ENCODE peak calls at places on chromosomes 13 and 19, in six cellular contexts. X is heart left ventricle, M is breast epithelium, Q is tibial nerve, R is Peyer's patch, C is H1. D is an unnamed sample.

GRCh38 chr13:78608254-78608704 is 4.9 kb upstream of the POU4F1 start:
- DNase-seq in X (no peak), M (no peak), Q (no peak), R (no peak), C (no peak), D (no peak)

GRCh38 chr19:3699071-3699740 is 1.1 kb downstream of the PIP5K1C start:
- DNase-seq in X (peak), M (no peak), Q (peak), R (no peak), C (no peak), D (peak)

GRCh38 chr13:32587774-32588165 is 1.5 kb downstream of the PDS5B start:
- DNase-seq in X (no peak), M (no peak), Q (no peak), R (no peak), C (no peak), D (peak)

GRCh38 chr19:7833225-7834156 is 3.5 kb downstream of the EVI5L start:
- DNase-seq in X (peak), M (no peak), Q (peak), R (peak), C (no peak), D (peak)

GRCh38 chr19:12064266-12065099 is at the start of gene ZNF844:
- DNase-seq in X (peak), M (peak), Q (peak), R (peak), C (peak), D (peak)

GRCh38 chr13:114019367-114019766 is 45.5 kb upstream of the C13orf46 start:
- DNase-seq in X (no peak), M (no peak), Q (no peak), R (no peak), C (no peak), D (no peak)

GRCh38 chr19:28130066-28130511 is 1082.9 kb downstream of the UQCRFS1 start:
- DNase-seq in X (no peak), M (no peak), Q (no peak), R (no peak), C (no peak), D (no peak)

GRCh38 chr19:29505034-29505824 is 20.6 kb upstream of the VSTM2B start:
- DNase-seq in X (no peak), M (no peak), Q (no peak), R (no peak), C (no peak), D (no peak)

GRCh38 chr19:19034204-19034624 is 811 bp downstream of the ARMC6 start:
- DNase-seq in X (no peak), M (no peak), Q (no peak), R (peak), C (peak), D (peak)

GRCh38 chr13:69243366-69243765 is 864.3 kb upstream of the ATXN8OS start:
- DNase-seq in X (no peak), M (no peak), Q (no peak), R (no peak), C (no peak), D (no peak)

GRCh38 chr13:89568746-89569145 is 1778.7 kb upstream of the MIR17HG start:
- DNase-seq in X (no peak), M (no peak), Q (no peak), R (no peak), C (no peak), D (no peak)

GRCh38 chr13:104571161-104571889 is 1505.1 kb upstream of the SLC10A2 start:
- DNase-seq in X (peak), M (no peak), Q (peak), R (no peak), C (peak), D (peak)

GRCh38 chr13:43360911-43361605 is 337.7 kb downstream of the DNAJC15 start:
- DNase-seq in X (no peak), M (no peak), Q (no peak), R (no peak), C (no peak), D (peak)

GRCh38 chr13:76754414-76754813 is 131.8 kb downstream of the KCTD12 start:
- DNase-seq in X (peak), M (no peak), Q (no peak), R (no peak), C (no peak), D (peak)

GRCh38 chr13:103350147-103350546 is 283.9 kb upstream of the SLC10A2 start:
- DNase-seq in X (no peak), M (no peak), Q (no peak), R (no peak), C (no peak), D (no peak)

GRCh38 chr13:52644108-52644507 is 1.9 kb downstream of the HNRNPA1L2 start:
- DNase-seq in X (no peak), M (no peak), Q (no peak), R (no peak), C (no peak), D (peak)

GRCh38 chr13:110705826-110706569 is at the start of gene CARS2:
- DNase-seq in X (peak), M (peak), Q (peak), R (peak), C (peak), D (peak)

GRCh38 chr13:113879506-113880360 is 15.9 kb upstream of the GAS6 start:
- DNase-seq in X (no peak), M (no peak), Q (no peak), R (no peak), C (no peak), D (no peak)

DNA sequence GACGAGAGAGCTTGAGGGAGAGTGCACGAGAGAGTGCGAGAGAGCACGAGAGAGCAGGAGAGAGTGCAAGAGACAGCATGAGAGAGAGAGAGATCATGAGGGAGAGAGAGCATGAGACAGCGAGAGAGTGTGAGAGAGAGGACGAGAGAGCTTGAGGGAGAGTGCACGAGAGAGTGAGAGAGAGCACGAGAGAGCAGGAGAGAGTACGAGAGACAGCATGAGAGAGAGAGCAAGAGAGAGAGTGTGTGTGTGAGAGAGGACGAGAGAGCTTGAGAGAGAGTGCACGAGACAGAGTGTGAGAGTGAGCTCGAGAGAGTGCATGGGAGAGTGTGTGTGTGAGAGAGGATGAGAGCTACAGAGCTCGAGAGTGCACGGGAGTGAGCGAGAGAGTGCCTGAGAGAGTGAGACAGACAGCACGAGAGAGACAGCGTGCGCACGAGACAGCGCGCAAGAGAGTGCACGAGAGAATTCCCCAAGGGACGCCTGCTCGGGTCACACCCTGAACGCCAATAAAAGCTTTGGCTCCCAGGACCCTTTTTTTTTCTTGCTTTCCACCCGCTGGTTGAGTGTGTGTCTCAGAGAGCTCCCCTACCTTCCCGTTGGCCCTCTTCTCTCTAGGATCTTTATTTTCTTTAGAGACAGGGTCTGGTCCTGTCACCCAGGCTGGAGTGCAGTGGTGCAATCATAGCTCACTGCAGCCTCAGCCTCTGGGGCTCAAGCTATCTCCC is 3.7 kb downstream of the CD70 start:
- DNase-seq in X (no peak), M (no peak), Q (no peak), R (no peak), C (no peak), D (no peak)
- TF ChIP-seq POLR2A in X (no peak), M (no peak), Q (no peak), R (no peak), C (no peak), D (no peak)

DNA sequence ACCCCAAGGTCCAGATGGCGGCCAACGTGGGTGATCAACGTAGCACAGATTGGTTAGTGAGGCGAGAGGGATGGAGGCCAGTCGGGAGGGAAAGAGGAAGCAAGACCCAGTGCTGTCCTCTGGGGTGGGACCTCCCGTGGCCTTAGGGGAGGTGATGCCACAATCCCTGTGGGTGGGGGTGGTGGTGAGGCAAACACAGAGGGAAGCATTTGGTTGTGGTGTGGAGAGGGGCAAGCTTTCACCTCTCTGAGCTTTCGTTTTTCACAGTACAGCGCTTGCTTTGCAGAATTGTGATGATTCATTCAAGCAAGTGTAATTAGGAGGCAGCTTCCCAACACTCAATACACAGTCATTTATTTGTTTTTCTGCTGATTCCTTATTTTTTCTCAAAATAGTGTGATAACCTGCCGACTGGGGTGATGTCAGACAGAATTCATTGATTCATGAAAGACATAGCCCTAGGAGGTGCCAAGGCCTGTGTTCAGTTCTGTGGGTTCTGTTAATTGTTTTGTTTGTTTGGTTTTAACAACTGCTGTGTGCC is 2.4 kb downstream of the LENG8 start:
- DNase-seq in X (no peak), M (no peak), Q (no peak), R (peak), C (no peak), D (no peak)
- TF ChIP-seq POLR2A in X (no peak), M (no peak), Q (no peak), R (no peak), C (no peak), D (no peak)

GRCh38 chr19:2476451-2477140 is 669 bp downstream of the GADD45B start:
- DNase-seq in X (peak), M (peak), Q (no peak), R (peak), C (no peak), D (peak)

GRCh38 chr19:2478756-2479555 is 3.0 kb downstream of the GADD45B start:
- DNase-seq in X (peak), M (peak), Q (peak), R (peak), C (no peak), D (peak)

GRCh38 chr19:2478324-2478755 is 2.4 kb downstream of the GADD45B start:
- DNase-seq in X (peak), M (peak), Q (peak), R (peak), C (no peak), D (peak)

GRCh38 chr19:2477141-2477710 is 1.3 kb downstream of the GADD45B start:
- DNase-seq in X (peak), M (peak), Q (no peak), R (peak), C (no peak), D (peak)

GRCh38 chr19:2477732-2478191 is 1.8 kb downstream of the GADD45B start:
- DNase-seq in X (peak), M (no peak), Q (no peak), R (no peak), C (no peak), D (peak)
- TF ChIP-seq POLR2A in X (peak), M (no peak), Q (no peak), R (no peak), C (no peak), D (no peak)

GRCh38 chr19:42386974-42387707 is 3.0 kb downstream of the CNFN start:
- DNase-seq in X (peak), M (peak), Q (peak), R (peak), C (no peak), D (peak)
- TF ChIP-seq POLR2A in X (no peak), M (no peak), Q (no peak), R (no peak), C (peak), D (no peak)

DNA sequence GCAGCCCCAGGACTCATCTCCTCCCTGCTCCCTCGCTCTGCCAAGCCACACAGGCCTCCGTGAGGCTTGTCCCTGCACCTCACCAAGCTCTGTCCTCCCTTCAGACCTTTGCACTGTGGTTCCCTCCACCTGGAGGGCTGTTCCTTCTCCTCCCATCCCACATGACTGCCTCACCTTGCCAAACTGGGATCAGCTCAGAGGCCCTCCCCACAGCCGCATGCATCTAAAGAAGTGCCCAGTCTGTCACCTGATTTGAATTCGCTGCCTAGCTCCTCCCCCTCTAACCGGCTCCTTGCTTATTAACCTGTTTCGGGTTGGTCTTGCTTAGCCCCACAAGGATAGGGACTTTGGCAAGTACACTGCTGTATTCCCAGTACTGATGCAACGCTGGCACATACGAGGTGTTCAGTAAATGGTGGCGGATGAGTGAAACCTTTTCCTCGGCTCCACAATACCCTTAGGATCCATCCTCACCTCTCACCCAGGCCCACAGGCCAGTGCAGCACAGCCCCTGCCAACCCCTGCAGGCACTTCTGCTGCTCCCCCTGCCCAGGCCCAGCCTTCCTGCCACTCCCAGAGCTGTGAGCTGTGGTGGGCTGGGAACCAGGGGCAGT is 4.4 kb downstream of the AKT2 start:
- DNase-seq in X (no peak), M (no peak), Q (no peak), R (peak), C (no peak), D (no peak)
- TF ChIP-seq POLR2A in X (no peak), M (no peak), Q (no peak), R (peak), C (no peak), D (no peak)

DNA sequence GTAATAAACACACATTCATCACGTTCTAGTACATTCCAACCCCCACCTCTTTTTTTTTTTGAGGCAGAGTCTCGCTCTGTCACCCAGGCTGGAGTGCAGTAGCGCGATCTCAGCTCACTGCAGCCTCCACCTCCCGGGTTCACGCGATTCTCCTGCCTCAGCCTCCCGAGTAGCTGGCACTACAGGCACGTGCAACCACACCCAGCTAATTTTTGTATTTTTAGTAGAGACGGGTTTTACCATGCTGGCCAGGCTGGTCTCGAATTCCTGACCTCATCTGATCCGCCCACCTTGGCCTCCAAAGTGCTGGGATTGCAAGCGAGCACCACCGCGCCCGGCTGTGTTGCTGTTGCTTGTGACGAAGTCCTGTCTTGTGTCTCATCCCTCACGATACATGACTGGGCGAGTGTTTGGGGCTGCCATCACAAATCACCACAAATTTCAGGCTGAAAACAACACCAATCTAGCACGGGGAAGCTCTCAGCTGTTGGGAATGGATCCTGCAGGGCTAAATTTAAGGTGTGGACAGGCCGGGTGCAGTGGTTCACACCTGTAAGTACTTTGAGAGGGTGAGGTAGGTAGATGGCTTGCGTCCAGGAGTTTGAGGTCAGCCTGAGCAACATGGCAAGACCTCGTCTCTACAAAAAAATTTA is 15.7 kb downstream of the MOB3A start:
- DNase-seq in X (no peak), M (no peak), Q (no peak), R (no peak), C (no peak), D (no peak)
- TF ChIP-seq POLR2A in X (no peak), M (no peak), Q (no peak), R (no peak), C (no peak), D (no peak)

DNA sequence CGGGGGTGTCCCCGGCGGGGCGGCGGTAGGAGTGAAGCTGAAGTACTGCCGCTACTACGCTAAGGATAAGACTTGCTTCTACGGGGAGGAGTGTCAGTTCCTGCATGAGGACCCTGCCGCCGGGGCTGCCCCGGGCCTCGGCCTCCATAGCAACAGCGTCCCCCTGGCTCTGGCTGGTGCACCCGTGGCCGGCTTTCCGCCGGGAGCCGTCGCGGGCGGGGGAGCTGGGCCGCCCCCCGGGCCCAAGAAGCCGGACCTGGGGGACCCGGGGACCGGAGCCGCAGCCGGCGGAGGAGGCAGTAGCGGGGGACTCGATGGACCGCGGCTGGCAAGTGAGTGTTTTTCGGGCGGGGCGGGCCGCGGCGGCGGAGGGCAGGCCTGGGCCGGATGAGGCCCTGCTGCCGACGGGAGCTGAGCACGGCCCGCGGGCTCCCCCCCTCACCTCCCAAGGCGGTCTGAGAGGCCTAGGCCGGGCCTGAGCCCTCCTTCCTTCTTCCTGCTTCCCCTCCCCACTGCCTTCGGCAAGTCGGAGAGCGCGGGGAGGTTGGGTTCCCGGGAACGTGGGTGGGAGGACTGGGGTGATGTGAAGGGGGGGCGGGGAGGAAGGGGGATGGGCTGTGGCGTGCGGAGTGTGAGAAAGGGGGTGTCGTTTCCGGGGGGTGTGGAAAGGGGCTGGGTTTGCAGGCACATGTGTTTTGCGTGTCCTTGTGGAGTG is 568 bp downstream of the PAN3 start:
- DNase-seq in X (peak), M (peak), Q (peak), R (peak), C (peak), D (peak)
- TF ChIP-seq POLR2A in X (peak), M (no peak), Q (peak), R (peak), C (no peak), D (peak)

GRCh38 chr13:33968520-33969507 is 150.9 kb downstream of the RFC3 start:
- DNase-seq in X (no peak), M (no peak), Q (no peak), R (no peak), C (no peak), D (no peak)
- TF ChIP-seq POLR2A in X (no peak), M (no peak), Q (no peak), R (no peak), C (no peak), D (no peak)

DNA sequence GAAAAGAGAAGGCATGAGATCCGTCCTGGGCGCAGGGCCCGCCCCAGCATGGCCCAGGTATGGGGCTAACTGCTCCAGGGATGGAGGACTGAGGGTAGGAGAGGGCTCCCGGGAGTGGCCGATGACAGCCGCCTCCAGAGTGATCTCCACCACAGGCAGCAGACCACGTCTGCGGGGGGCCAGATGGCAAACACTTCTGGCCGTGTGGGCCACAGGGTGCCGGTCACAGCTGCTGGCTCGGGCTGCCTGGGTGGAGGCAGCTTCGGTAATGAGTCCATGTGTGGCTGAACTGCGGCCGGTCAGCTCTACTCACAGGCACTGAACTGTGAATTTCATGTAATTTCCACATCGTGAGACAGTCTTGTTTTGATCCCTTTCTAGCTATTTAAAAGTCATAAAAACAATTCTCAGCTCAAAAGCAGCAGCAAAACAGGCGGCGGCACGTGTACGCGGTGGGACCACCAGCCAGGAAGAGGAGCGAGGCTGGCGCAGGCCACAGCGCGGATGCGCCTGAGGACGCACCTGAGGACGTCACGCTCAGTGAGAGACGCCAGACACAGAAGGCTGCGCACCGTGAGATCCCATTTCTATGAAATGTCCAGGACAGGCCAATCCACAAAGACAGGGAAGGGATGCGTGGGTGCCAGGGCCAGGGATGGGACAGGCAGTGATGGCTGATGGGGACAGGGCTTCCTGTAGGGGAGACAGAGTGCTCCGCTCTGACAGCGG is 4.0 kb downstream of the LSM7 start:
- DNase-seq in X (no peak), M (no peak), Q (no peak), R (no peak), C (no peak), D (no peak)
- TF ChIP-seq POLR2A in X (no peak), M (no peak), Q (no peak), R (no peak), C (no peak), D (no peak)

D was measured in IMR-90.